ENCODE peak calls at places on chromosomes 4 and X, in ten cellular contexts. One of them, this sample, is unnamed.

GRCh38 chrX:20066968-20067708 is 49.6 kb downstream of the MAP7D2 start:
- DNase-seq in iris pigment epithelial cell: peak
- DNase-seq in activated naive CD8-positive, alpha-beta T cell treated with anti-CD3 and anti-CD28 coated beads, Interleukin-2, amount 50 U/mL, for 16 hours: no peak
- DNase-seq in DMS153: no peak
- DNase-seq in kidney epithelial cell: no peak
- DNase-seq in HT-29: peak
- DNase-seq in stimulated activated naive CD8-positive, alpha-beta T cell treated with anti-CD3 and anti-CD28 coated beads, Interleukin-15, Interleukin-2, amounts not matched to agents 100 U/mL and 50 U/mL, for 24 hours: no peak
- DNase-seq in NCI-H1694: peak
- DNase-seq in bronchial epithelial cell: peak
- DNase-seq in AG09319: peak
- DNase-seq in this sample: peak

GRCh38 chrX:9681422-9681821 is 84.2 kb downstream of the GPR143 start:
- DNase-seq in iris pigment epithelial cell: peak
- DNase-seq in activated naive CD8-positive, alpha-beta T cell treated with anti-CD3 and anti-CD28 coated beads, Interleukin-2, amount 50 U/mL, for 16 hours: no peak
- DNase-seq in DMS153: no peak
- DNase-seq in kidney epithelial cell: no peak
- DNase-seq in HT-29: no peak
- DNase-seq in stimulated activated naive CD8-positive, alpha-beta T cell treated with anti-CD3 and anti-CD28 coated beads, Interleukin-15, Interleukin-2, amounts not matched to agents 100 U/mL and 50 U/mL, for 24 hours: no peak
- DNase-seq in NCI-H1694: no peak
- DNase-seq in bronchial epithelial cell: peak
- DNase-seq in AG09319: no peak
- DNase-seq in this sample: no peak

GRCh38 chrX:43809463-43809862 is 72.8 kb downstream of the MAOB start:
- DNase-seq in iris pigment epithelial cell: peak
- DNase-seq in activated naive CD8-positive, alpha-beta T cell treated with anti-CD3 and anti-CD28 coated beads, Interleukin-2, amount 50 U/mL, for 16 hours: no peak
- DNase-seq in DMS153: no peak
- DNase-seq in kidney epithelial cell: no peak
- DNase-seq in HT-29: no peak
- DNase-seq in stimulated activated naive CD8-positive, alpha-beta T cell treated with anti-CD3 and anti-CD28 coated beads, Interleukin-15, Interleukin-2, amounts not matched to agents 100 U/mL and 50 U/mL, for 24 hours: no peak
- DNase-seq in NCI-H1694: no peak
- DNase-seq in bronchial epithelial cell: no peak
- DNase-seq in AG09319: no peak
- DNase-seq in this sample: peak

GRCh38 chrX:2629316-2630168 is 61.6 kb upstream of the CD99 start:
- DNase-seq in iris pigment epithelial cell: no peak
- DNase-seq in activated naive CD8-positive, alpha-beta T cell treated with anti-CD3 and anti-CD28 coated beads, Interleukin-2, amount 50 U/mL, for 16 hours: no peak
- DNase-seq in DMS153: no peak
- DNase-seq in kidney epithelial cell: no peak
- DNase-seq in HT-29: peak
- DNase-seq in stimulated activated naive CD8-positive, alpha-beta T cell treated with anti-CD3 and anti-CD28 coated beads, Interleukin-15, Interleukin-2, amounts not matched to agents 100 U/mL and 50 U/mL, for 24 hours: no peak
- DNase-seq in NCI-H1694: no peak
- DNase-seq in bronchial epithelial cell: no peak
- DNase-seq in AG09319: no peak
- DNase-seq in this sample: no peak

GRCh38 chr4:143341186-143341755 is 4.6 kb downstream of the GAB1 start:
- DNase-seq in iris pigment epithelial cell: no peak
- DNase-seq in activated naive CD8-positive, alpha-beta T cell treated with anti-CD3 and anti-CD28 coated beads, Interleukin-2, amount 50 U/mL, for 16 hours: no peak
- DNase-seq in DMS153: no peak
- DNase-seq in kidney epithelial cell: no peak
- DNase-seq in HT-29: no peak
- DNase-seq in stimulated activated naive CD8-positive, alpha-beta T cell treated with anti-CD3 and anti-CD28 coated beads, Interleukin-15, Interleukin-2, amounts not matched to agents 100 U/mL and 50 U/mL, for 24 hours: no peak
- DNase-seq in NCI-H1694: no peak
- DNase-seq in bronchial epithelial cell: no peak
- DNase-seq in AG09319: no peak
- DNase-seq in this sample: no peak

GRCh38 chr4:78092850-78093249 is 35.7 kb downstream of the FRAS1 start:
- DNase-seq in iris pigment epithelial cell: no peak
- DNase-seq in activated naive CD8-positive, alpha-beta T cell treated with anti-CD3 and anti-CD28 coated beads, Interleukin-2, amount 50 U/mL, for 16 hours: no peak
- DNase-seq in DMS153: no peak
- DNase-seq in kidney epithelial cell: no peak
- DNase-seq in HT-29: no peak
- DNase-seq in stimulated activated naive CD8-positive, alpha-beta T cell treated with anti-CD3 and anti-CD28 coated beads, Interleukin-15, Interleukin-2, amounts not matched to agents 100 U/mL and 50 U/mL, for 24 hours: no peak
- DNase-seq in NCI-H1694: no peak
- DNase-seq in bronchial epithelial cell: no peak
- DNase-seq in AG09319: no peak
- DNase-seq in this sample: no peak

GRCh38 chrX:151633157-151633556 is 62.1 kb upstream of the PRRG3 start:
- DNase-seq in iris pigment epithelial cell: no peak
- DNase-seq in activated naive CD8-positive, alpha-beta T cell treated with anti-CD3 and anti-CD28 coated beads, Interleukin-2, amount 50 U/mL, for 16 hours: no peak
- DNase-seq in DMS153: no peak
- DNase-seq in kidney epithelial cell: no peak
- DNase-seq in HT-29: no peak
- DNase-seq in stimulated activated naive CD8-positive, alpha-beta T cell treated with anti-CD3 and anti-CD28 coated beads, Interleukin-15, Interleukin-2, amounts not matched to agents 100 U/mL and 50 U/mL, for 24 hours: no peak
- DNase-seq in NCI-H1694: no peak
- DNase-seq in bronchial epithelial cell: no peak
- DNase-seq in AG09319: no peak
- DNase-seq in this sample: no peak

GRCh38 chr4:78776729-78777555 is 792 bp downstream of the BMP2K start:
- DNase-seq in iris pigment epithelial cell: peak
- DNase-seq in activated naive CD8-positive, alpha-beta T cell treated with anti-CD3 and anti-CD28 coated beads, Interleukin-2, amount 50 U/mL, for 16 hours: peak
- DNase-seq in DMS153: peak
- DNase-seq in kidney epithelial cell: no peak
- DNase-seq in HT-29: peak
- DNase-seq in stimulated activated naive CD8-positive, alpha-beta T cell treated with anti-CD3 and anti-CD28 coated beads, Interleukin-15, Interleukin-2, amounts not matched to agents 100 U/mL and 50 U/mL, for 24 hours: peak
- DNase-seq in NCI-H1694: no peak
- DNase-seq in bronchial epithelial cell: peak
- DNase-seq in AG09319: no peak
- DNase-seq in this sample: peak

GRCh38 chr4:145820407-145820806 is 118.2 kb downstream of the ZNF827 start:
- DNase-seq in iris pigment epithelial cell: no peak
- DNase-seq in activated naive CD8-positive, alpha-beta T cell treated with anti-CD3 and anti-CD28 coated beads, Interleukin-2, amount 50 U/mL, for 16 hours: no peak
- DNase-seq in DMS153: no peak
- DNase-seq in kidney epithelial cell: no peak
- DNase-seq in HT-29: no peak
- DNase-seq in stimulated activated naive CD8-positive, alpha-beta T cell treated with anti-CD3 and anti-CD28 coated beads, Interleukin-15, Interleukin-2, amounts not matched to agents 100 U/mL and 50 U/mL, for 24 hours: no peak
- DNase-seq in NCI-H1694: peak
- DNase-seq in bronchial epithelial cell: no peak
- DNase-seq in AG09319: no peak
- DNase-seq in this sample: no peak

GRCh38 chrX:63506320-63506719 is 155.2 kb upstream of the SPIN4 start:
- DNase-seq in iris pigment epithelial cell: peak
- DNase-seq in activated naive CD8-positive, alpha-beta T cell treated with anti-CD3 and anti-CD28 coated beads, Interleukin-2, amount 50 U/mL, for 16 hours: no peak
- DNase-seq in DMS153: no peak
- DNase-seq in kidney epithelial cell: no peak
- DNase-seq in HT-29: peak
- DNase-seq in stimulated activated naive CD8-positive, alpha-beta T cell treated with anti-CD3 and anti-CD28 coated beads, Interleukin-15, Interleukin-2, amounts not matched to agents 100 U/mL and 50 U/mL, for 24 hours: no peak
- DNase-seq in NCI-H1694: peak
- DNase-seq in bronchial epithelial cell: peak
- DNase-seq in AG09319: peak
- DNase-seq in this sample: peak

GRCh38 chr4:15882675-15883086 is 55.9 kb downstream of the FGFBP1 start:
- DNase-seq in iris pigment epithelial cell: peak
- DNase-seq in activated naive CD8-positive, alpha-beta T cell treated with anti-CD3 and anti-CD28 coated beads, Interleukin-2, amount 50 U/mL, for 16 hours: no peak
- DNase-seq in DMS153: peak
- DNase-seq in kidney epithelial cell: peak
- DNase-seq in HT-29: peak
- DNase-seq in stimulated activated naive CD8-positive, alpha-beta T cell treated with anti-CD3 and anti-CD28 coated beads, Interleukin-15, Interleukin-2, amounts not matched to agents 100 U/mL and 50 U/mL, for 24 hours: peak
- DNase-seq in NCI-H1694: peak
- DNase-seq in bronchial epithelial cell: peak
- DNase-seq in AG09319: peak
- DNase-seq in this sample: peak

GRCh38 chr4:11423465-11423864 is 5.2 kb downstream of the HS3ST1 start:
- DNase-seq in iris pigment epithelial cell: no peak
- DNase-seq in activated naive CD8-positive, alpha-beta T cell treated with anti-CD3 and anti-CD28 coated beads, Interleukin-2, amount 50 U/mL, for 16 hours: no peak
- DNase-seq in DMS153: no peak
- DNase-seq in kidney epithelial cell: no peak
- DNase-seq in HT-29: no peak
- DNase-seq in stimulated activated naive CD8-positive, alpha-beta T cell treated with anti-CD3 and anti-CD28 coated beads, Interleukin-15, Interleukin-2, amounts not matched to agents 100 U/mL and 50 U/mL, for 24 hours: no peak
- DNase-seq in NCI-H1694: no peak
- DNase-seq in bronchial epithelial cell: no peak
- DNase-seq in AG09319: no peak
- DNase-seq in this sample: no peak

GRCh38 chrX:7083468-7084396 is 63.8 kb upstream of the STS start:
- DNase-seq in iris pigment epithelial cell: peak
- DNase-seq in activated naive CD8-positive, alpha-beta T cell treated with anti-CD3 and anti-CD28 coated beads, Interleukin-2, amount 50 U/mL, for 16 hours: peak
- DNase-seq in DMS153: peak
- DNase-seq in kidney epithelial cell: peak
- DNase-seq in HT-29: no peak
- DNase-seq in stimulated activated naive CD8-positive, alpha-beta T cell treated with anti-CD3 and anti-CD28 coated beads, Interleukin-15, Interleukin-2, amounts not matched to agents 100 U/mL and 50 U/mL, for 24 hours: peak
- DNase-seq in NCI-H1694: no peak
- DNase-seq in bronchial epithelial cell: peak
- DNase-seq in AG09319: peak
- DNase-seq in this sample: peak

This sample was measured in PC-3.